ENCODE peak calls at places on chromosomes 13 and 19, in four cellular contexts. Q, P, F and D are unnamed samples.

GRCh38 chr19:17872251-17873001 is 681 bp downstream of the SLC5A5 start:
- DNase-seq in Q (no peak), P (no peak), F (no peak), D (no peak)

GRCh38 chr13:33125821-33126570 is 109.8 kb downstream of the KL start:
- DNase-seq in Q (no peak), P (peak), F (no peak), D (no peak)

GRCh38 chr19:10767726-10768125 is 49.8 kb downstream of the DNM2 start:
- DNase-seq in Q (no peak), P (no peak), F (no peak), D (no peak)

GRCh38 chr19:3576696-3577443 is 4.1 kb downstream of the HMG20B start:
- DNase-seq in Q (no peak), P (peak), F (no peak), D (no peak)

GRCh38 chr13:92806215-92806614 is 420.4 kb upstream of the GPC6 start:
- DNase-seq in Q (no peak), P (no peak), F (peak), D (no peak)

GRCh38 chr19:3080281-3080680 is 13.9 kb upstream of the GNA11 start:
- DNase-seq in Q (no peak), P (no peak), F (no peak), D (no peak)

GRCh38 chr13:21674271-21675009 is 3.6 kb downstream of the FGF9 start:
- DNase-seq in Q (peak), P (no peak), F (no peak), D (no peak)

GRCh38 chr19:38298841-38299680 is 5.0 kb upstream of the C19orf33 start:
- DNase-seq in Q (no peak), P (no peak), F (no peak), D (no peak)

GRCh38 chr19:3699071-3699740 is 1.1 kb downstream of the PIP5K1C start:
- DNase-seq in Q (no peak), P (peak), F (no peak), D (peak)

GRCh38 chr13:104204177-104204576 is 1138.0 kb upstream of the SLC10A2 start:
- DNase-seq in Q (no peak), P (no peak), F (no peak), D (no peak)

GRCh38 chr13:71638728-71639127 is 228.3 kb downstream of the DACH1 start:
- DNase-seq in Q (no peak), P (no peak), F (no peak), D (no peak)

GRCh38 chr13:36710396-36710795 is 36.6 kb downstream of the SERTM1 start:
- DNase-seq in Q (no peak), P (no peak), F (no peak), D (no peak)

GRCh38 chr19:51422053-51422448 is 4.6 kb upstream of the SIGLEC10 start:
- DNase-seq in Q (peak), P (peak), F (peak), D (peak)

GRCh38 chr19:39553082-39553652 is 13.2 kb upstream of the EID2 start:
- DNase-seq in Q (no peak), P (no peak), F (no peak), D (no peak)

GRCh38 chr19:45150180-45150579 is 10.6 kb downstream of the NKPD1 start:
- DNase-seq in Q (no peak), P (no peak), F (no peak), D (no peak)

GRCh38 chr13:38670627-38671026 is 16.2 kb upstream of the FREM2 start:
- DNase-seq in Q (no peak), P (no peak), F (no peak), D (no peak)

GRCh38 chr19:7565332-7565731 is 29.8 kb downstream of the PNPLA6 start:
- DNase-seq in Q (no peak), P (no peak), F (no peak), D (no peak)

GRCh38 chr13:39144941-39145533 is 106.8 kb downstream of the NHLRC3 start:
- DNase-seq in Q (no peak), P (peak), F (peak), D (no peak)

GRCh38 chr13:50149932-50150331 is 134.7 kb downstream of the KCNRG start:
- DNase-seq in Q (no peak), P (no peak), F (no peak), D (no peak)

GRCh38 chr19:11209892-11210655 is 12.7 kb upstream of the KANK2 start:
- DNase-seq in Q (no peak), P (no peak), F (no peak), D (no peak)

GRCh38 chr13:40653558-40654318 is 12.7 kb downstream of the FOXO1 start:
- DNase-seq in Q (no peak), P (no peak), F (no peak), D (peak)

GRCh38 chr19:17658666-17659065 is 29.5 kb downstream of the UNC13A start:
- DNase-seq in Q (no peak), P (no peak), F (no peak), D (no peak)